ENCODE peak calls at places on chromosomes 12 and 14, in ten cellular contexts. One of them, this sample, is unnamed.

GRCh38 chr12:6962285-6963015 is 8.0 kb downstream of the PHB2 start:
- DNase-seq in choroid plexus epithelial cell: no peak
- DNase-seq in sigmoid colon: peak
- DNase-seq in fibroblast of pulmonary artery: no peak
- DNase-seq in NB4: no peak
- DNase-seq in fibroblast of villous mesenchyme: no peak
- DNase-seq in fibroblast of mammary gland: no peak
- DNase-seq in CD8-positive, alpha-beta T cell: no peak
- DNase-seq in A549: no peak
- DNase-seq in Peyer's patch: peak
- DNase-seq in this sample: no peak

GRCh38 chr14:60630129-60630528 is 19.1 kb downstream of the SIX1 start:
- DNase-seq in Peyer's patch: no peak
- DNase-seq in A549: no peak
- DNase-seq in CD8-positive, alpha-beta T cell: no peak
- DNase-seq in NB4: no peak
- DNase-seq in fibroblast of villous mesenchyme: no peak
- DNase-seq in choroid plexus epithelial cell: no peak
- DNase-seq in sigmoid colon: no peak
- DNase-seq in fibroblast of mammary gland: no peak
- DNase-seq in fibroblast of pulmonary artery: no peak
- DNase-seq in this sample: no peak

GRCh38 chr12:103130564-103130963 is 173.1 kb downstream of the ASCL1 start:
- DNase-seq in NB4: no peak
- DNase-seq in choroid plexus epithelial cell: no peak
- DNase-seq in A549: no peak
- DNase-seq in sigmoid colon: no peak
- DNase-seq in fibroblast of pulmonary artery: no peak
- DNase-seq in Peyer's patch: no peak
- DNase-seq in fibroblast of mammary gland: no peak
- DNase-seq in fibroblast of villous mesenchyme: no peak
- DNase-seq in CD8-positive, alpha-beta T cell: no peak
- DNase-seq in this sample: no peak

GRCh38 chr12:28350502-28350901 is 160.2 kb downstream of the CCDC91 start:
- DNase-seq in sigmoid colon: no peak
- DNase-seq in Peyer's patch: no peak
- DNase-seq in fibroblast of villous mesenchyme: no peak
- DNase-seq in CD8-positive, alpha-beta T cell: no peak
- DNase-seq in fibroblast of pulmonary artery: peak
- DNase-seq in choroid plexus epithelial cell: no peak
- DNase-seq in fibroblast of mammary gland: peak
- DNase-seq in NB4: no peak
- DNase-seq in A549: no peak
- DNase-seq in this sample: no peak

GRCh38 chr12:31853520-31853919 is 105.7 kb upstream of the RESF1 start:
- DNase-seq in sigmoid colon: no peak
- DNase-seq in CD8-positive, alpha-beta T cell: no peak
- DNase-seq in fibroblast of villous mesenchyme: no peak
- DNase-seq in fibroblast of mammary gland: no peak
- DNase-seq in choroid plexus epithelial cell: no peak
- DNase-seq in NB4: peak
- DNase-seq in fibroblast of pulmonary artery: peak
- DNase-seq in Peyer's patch: no peak
- DNase-seq in A549: no peak
- DNase-seq in this sample: no peak

GRCh38 chr12:49364989-49365388 is 2.3 kb upstream of the SPATS2 start:
- DNase-seq in fibroblast of pulmonary artery: peak
- DNase-seq in NB4: peak
- DNase-seq in Peyer's patch: no peak
- DNase-seq in fibroblast of mammary gland: peak
- DNase-seq in sigmoid colon: no peak
- DNase-seq in fibroblast of villous mesenchyme: peak
- DNase-seq in choroid plexus epithelial cell: peak
- DNase-seq in CD8-positive, alpha-beta T cell: no peak
- DNase-seq in A549: no peak
- DNase-seq in this sample: no peak

GRCh38 chr14:68645371-68645770 is 147.5 kb downstream of the ZFP36L1 start:
- DNase-seq in fibroblast of villous mesenchyme: no peak
- DNase-seq in CD8-positive, alpha-beta T cell: no peak
- DNase-seq in choroid plexus epithelial cell: no peak
- DNase-seq in sigmoid colon: no peak
- DNase-seq in fibroblast of mammary gland: no peak
- DNase-seq in Peyer's patch: no peak
- DNase-seq in fibroblast of pulmonary artery: no peak
- DNase-seq in NB4: no peak
- DNase-seq in A549: no peak
- DNase-seq in this sample: no peak

GRCh38 chr12:69648476-69648875 is 37.8 kb upstream of the LRRC10 start:
- DNase-seq in choroid plexus epithelial cell: peak
- DNase-seq in A549: peak
- DNase-seq in sigmoid colon: no peak
- DNase-seq in NB4: no peak
- DNase-seq in fibroblast of villous mesenchyme: peak
- DNase-seq in Peyer's patch: no peak
- DNase-seq in CD8-positive, alpha-beta T cell: no peak
- DNase-seq in fibroblast of pulmonary artery: peak
- DNase-seq in fibroblast of mammary gland: peak
- DNase-seq in this sample: peak

GRCh38 chr12:131833288-131833895 is 5.2 kb downstream of the MMP17 start:
- DNase-seq in fibroblast of pulmonary artery: no peak
- DNase-seq in fibroblast of villous mesenchyme: no peak
- DNase-seq in fibroblast of mammary gland: no peak
- DNase-seq in NB4: no peak
- DNase-seq in CD8-positive, alpha-beta T cell: no peak
- DNase-seq in A549: no peak
- DNase-seq in sigmoid colon: no peak
- DNase-seq in Peyer's patch: no peak
- DNase-seq in choroid plexus epithelial cell: no peak
- DNase-seq in this sample: no peak

GRCh38 chr12:131836193-131836592 is 8.0 kb downstream of the MMP17 start:
- DNase-seq in Peyer's patch: peak
- DNase-seq in A549: no peak
- DNase-seq in CD8-positive, alpha-beta T cell: no peak
- DNase-seq in fibroblast of villous mesenchyme: peak
- DNase-seq in NB4: peak
- DNase-seq in fibroblast of mammary gland: no peak
- DNase-seq in choroid plexus epithelial cell: peak
- DNase-seq in fibroblast of pulmonary artery: no peak
- DNase-seq in sigmoid colon: no peak
- DNase-seq in this sample: no peak

GRCh38 chr12:131835616-131836171 is 7.5 kb downstream of the MMP17 start:
- DNase-seq in fibroblast of villous mesenchyme: no peak
- DNase-seq in Peyer's patch: no peak
- DNase-seq in sigmoid colon: no peak
- DNase-seq in choroid plexus epithelial cell: no peak
- DNase-seq in CD8-positive, alpha-beta T cell: no peak
- DNase-seq in fibroblast of mammary gland: no peak
- DNase-seq in fibroblast of pulmonary artery: no peak
- DNase-seq in A549: no peak
- DNase-seq in NB4: no peak
- DNase-seq in this sample: no peak

GRCh38 chr12:131833896-131834641 is 5.9 kb downstream of the MMP17 start:
- DNase-seq in fibroblast of mammary gland: peak
- DNase-seq in choroid plexus epithelial cell: peak
- DNase-seq in fibroblast of pulmonary artery: peak
- DNase-seq in CD8-positive, alpha-beta T cell: no peak
- DNase-seq in A549: peak
- DNase-seq in fibroblast of villous mesenchyme: peak
- DNase-seq in Peyer's patch: peak
- DNase-seq in NB4: peak
- DNase-seq in sigmoid colon: no peak
- DNase-seq in this sample: no peak

DNA sequence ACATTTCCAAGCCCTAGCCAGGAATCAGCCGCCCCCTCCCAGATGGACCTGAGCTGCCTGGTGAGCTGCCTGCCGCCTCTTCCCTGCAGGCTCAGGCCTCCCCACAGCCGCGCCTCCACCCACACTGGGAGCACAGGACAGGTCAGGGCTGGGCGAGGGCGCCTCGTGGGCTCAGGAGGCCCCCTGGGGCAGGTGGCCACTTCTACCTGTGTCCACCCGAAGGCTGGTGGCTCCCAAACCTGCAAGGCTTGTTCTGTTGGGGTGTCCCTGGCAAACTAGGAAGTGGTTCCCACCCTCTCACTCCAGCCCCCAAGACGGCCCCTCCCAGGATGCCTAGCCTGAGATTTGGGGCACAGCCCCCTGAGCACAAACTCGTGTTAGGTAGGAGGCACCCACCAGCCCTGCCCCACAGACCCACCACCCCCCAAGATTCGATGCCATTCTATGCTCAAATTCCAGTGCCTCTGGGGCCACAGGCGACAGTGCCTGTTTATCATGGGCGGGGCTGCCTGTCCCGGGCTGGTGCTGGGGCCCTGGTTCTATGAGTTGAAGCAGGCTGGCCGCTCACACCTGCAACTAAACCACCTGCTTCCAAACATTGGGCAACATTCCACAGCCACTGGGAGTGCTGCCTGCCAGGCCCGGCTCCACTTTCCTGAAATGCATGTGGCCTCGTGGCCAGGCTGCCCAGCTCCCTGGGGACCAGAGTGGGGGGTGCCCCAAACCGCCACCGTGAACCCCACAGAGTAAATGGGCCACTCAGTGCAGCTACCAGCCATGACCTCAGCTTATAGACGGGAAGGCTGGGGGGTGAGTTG is 6.8 kb downstream of the MMP17 start:
- DNase-seq in CD8-positive, alpha-beta T cell: no peak
- DNase-seq in fibroblast of mammary gland: no peak
- DNase-seq in NB4: no peak
- DNase-seq in Peyer's patch: no peak
- DNase-seq in A549: no peak
- DNase-seq in sigmoid colon: no peak
- DNase-seq in fibroblast of pulmonary artery: no peak
- DNase-seq in fibroblast of villous mesenchyme: no peak
- DNase-seq in choroid plexus epithelial cell: no peak
- DNase-seq in this sample: no peak
- H3K4me3 ChIP-seq in CD8-positive, alpha-beta T cell: no peak
- H3K4me3 ChIP-seq in fibroblast of mammary gland: no peak
- H3K4me3 ChIP-seq in NB4: no peak
- H3K4me3 ChIP-seq in Peyer's patch: no peak
- H3K4me3 ChIP-seq in A549: no peak
- H3K4me3 ChIP-seq in sigmoid colon: no peak
- H3K4me3 ChIP-seq in fibroblast of pulmonary artery: no peak
- H3K4me3 ChIP-seq in fibroblast of villous mesenchyme: no peak
- H3K4me3 ChIP-seq in choroid plexus epithelial cell: no peak
- H3K4me3 ChIP-seq in this sample: no peak

GRCh38 chr12:93128332-93128707 is 199.2 kb upstream of the EEA1 start:
- DNase-seq in NB4: no peak
- DNase-seq in fibroblast of mammary gland: no peak
- DNase-seq in fibroblast of villous mesenchyme: no peak
- DNase-seq in CD8-positive, alpha-beta T cell: no peak
- DNase-seq in Peyer's patch: no peak
- DNase-seq in choroid plexus epithelial cell: no peak
- DNase-seq in A549: no peak
- DNase-seq in fibroblast of pulmonary artery: no peak
- DNase-seq in sigmoid colon: no peak
- DNase-seq in this sample: no peak

GRCh38 chr12:93127107-93127560 is 198.0 kb upstream of the EEA1 start:
- DNase-seq in Peyer's patch: no peak
- DNase-seq in fibroblast of mammary gland: peak
- DNase-seq in fibroblast of pulmonary artery: no peak
- DNase-seq in sigmoid colon: no peak
- DNase-seq in choroid plexus epithelial cell: peak
- DNase-seq in NB4: no peak
- DNase-seq in CD8-positive, alpha-beta T cell: no peak
- DNase-seq in fibroblast of villous mesenchyme: peak
- DNase-seq in A549: no peak
- DNase-seq in this sample: no peak

GRCh38 chr12:93126069-93126474 is 197.0 kb upstream of the EEA1 start:
- DNase-seq in fibroblast of villous mesenchyme: no peak
- DNase-seq in fibroblast of mammary gland: no peak
- DNase-seq in NB4: no peak
- DNase-seq in choroid plexus epithelial cell: no peak
- DNase-seq in A549: no peak
- DNase-seq in sigmoid colon: no peak
- DNase-seq in Peyer's patch: no peak
- DNase-seq in fibroblast of pulmonary artery: no peak
- DNase-seq in CD8-positive, alpha-beta T cell: no peak
- DNase-seq in this sample: no peak

GRCh38 chr12:93125126-93125525 is 196.0 kb upstream of the EEA1 start:
- DNase-seq in Peyer's patch: no peak
- DNase-seq in choroid plexus epithelial cell: no peak
- DNase-seq in CD8-positive, alpha-beta T cell: no peak
- DNase-seq in sigmoid colon: no peak
- DNase-seq in fibroblast of villous mesenchyme: no peak
- DNase-seq in A549: no peak
- DNase-seq in NB4: no peak
- DNase-seq in fibroblast of mammary gland: peak
- DNase-seq in fibroblast of pulmonary artery: no peak
- DNase-seq in this sample: no peak

GRCh38 chr12:93127582-93128331 is 198.7 kb upstream of the EEA1 start:
- DNase-seq in Peyer's patch: peak
- DNase-seq in sigmoid colon: peak
- DNase-seq in choroid plexus epithelial cell: peak
- DNase-seq in NB4: peak
- DNase-seq in CD8-positive, alpha-beta T cell: no peak
- DNase-seq in fibroblast of villous mesenchyme: peak
- DNase-seq in fibroblast of pulmonary artery: peak
- DNase-seq in fibroblast of mammary gland: peak
- DNase-seq in A549: peak
- DNase-seq in this sample: no peak
- TF ChIP-seq CTCF in Peyer's patch: peak
- TF ChIP-seq CTCF in sigmoid colon: peak
- TF ChIP-seq CTCF in choroid plexus epithelial cell: peak
- TF ChIP-seq CTCF in NB4: peak
- TF ChIP-seq CTCF in CD8-positive, alpha-beta T cell: no peak
- TF ChIP-seq CTCF in fibroblast of villous mesenchyme: peak
- TF ChIP-seq CTCF in fibroblast of pulmonary artery: peak
- TF ChIP-seq CTCF in fibroblast of mammary gland: peak
- TF ChIP-seq CTCF in A549: no peak
- TF ChIP-seq CTCF in this sample: peak

DNA sequence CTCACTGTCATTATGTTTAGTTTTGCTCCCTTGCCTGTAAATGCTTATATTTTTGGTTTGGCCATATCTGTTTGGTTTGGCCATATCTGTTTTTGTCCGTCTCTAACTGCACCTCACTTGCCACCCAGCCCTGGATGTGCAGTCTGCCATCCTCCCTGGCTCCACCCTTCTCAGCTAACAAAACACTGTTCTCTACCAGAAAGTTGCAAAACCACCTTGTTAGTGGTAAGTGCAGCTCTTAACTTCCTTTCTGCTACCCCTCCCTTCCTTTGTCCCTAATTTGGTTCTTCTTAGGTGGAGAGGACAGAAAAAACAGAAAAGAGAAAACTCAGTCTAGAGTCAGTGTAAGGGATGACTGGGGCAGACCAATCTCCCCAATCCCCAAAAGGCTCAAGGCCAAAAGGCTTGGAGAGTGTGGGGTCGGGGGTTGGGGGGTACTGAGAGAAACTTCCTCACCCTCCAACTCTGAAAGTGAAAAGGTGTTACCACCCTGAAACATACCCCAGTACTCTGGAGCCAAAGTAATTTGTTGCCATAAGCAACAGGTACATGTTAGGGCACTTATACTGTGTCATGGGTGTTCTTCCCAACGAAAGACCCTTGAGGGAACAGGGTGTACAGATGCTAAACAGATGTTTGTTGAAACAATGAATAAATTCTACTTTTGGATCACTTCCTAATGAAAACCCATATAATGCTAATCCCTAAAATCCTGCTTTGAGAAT is 5.0 kb downstream of the BIN2 start:
- DNase-seq in NB4: peak
- DNase-seq in fibroblast of pulmonary artery: no peak
- DNase-seq in A549: no peak
- DNase-seq in sigmoid colon: no peak
- DNase-seq in choroid plexus epithelial cell: no peak
- DNase-seq in fibroblast of villous mesenchyme: no peak
- DNase-seq in fibroblast of mammary gland: no peak
- DNase-seq in CD8-positive, alpha-beta T cell: peak
- DNase-seq in Peyer's patch: no peak
- DNase-seq in this sample: no peak
- H3K4me3 ChIP-seq in NB4: peak
- H3K4me3 ChIP-seq in fibroblast of pulmonary artery: no peak
- H3K4me3 ChIP-seq in A549: no peak
- H3K4me3 ChIP-seq in sigmoid colon: no peak
- H3K4me3 ChIP-seq in choroid plexus epithelial cell: no peak
- H3K4me3 ChIP-seq in fibroblast of villous mesenchyme: no peak
- H3K4me3 ChIP-seq in fibroblast of mammary gland: no peak
- H3K4me3 ChIP-seq in CD8-positive, alpha-beta T cell: peak
- H3K4me3 ChIP-seq in Peyer's patch: no peak
- H3K4me3 ChIP-seq in this sample: no peak

GRCh38 chr12:43861847-43862150 is 25.9 kb downstream of the TMEM117 start:
- DNase-seq in sigmoid colon: no peak
- DNase-seq in NB4: no peak
- DNase-seq in CD8-positive, alpha-beta T cell: no peak
- DNase-seq in A549: no peak
- DNase-seq in choroid plexus epithelial cell: no peak
- DNase-seq in fibroblast of mammary gland: peak
- DNase-seq in fibroblast of pulmonary artery: no peak
- DNase-seq in Peyer's patch: no peak
- DNase-seq in fibroblast of villous mesenchyme: no peak
- DNase-seq in this sample: no peak

GRCh38 chr12:43856932-43857331 is 21.1 kb downstream of the TMEM117 start:
- DNase-seq in choroid plexus epithelial cell: no peak
- DNase-seq in NB4: no peak
- DNase-seq in fibroblast of mammary gland: no peak
- DNase-seq in fibroblast of pulmonary artery: no peak
- DNase-seq in A549: no peak
- DNase-seq in CD8-positive, alpha-beta T cell: no peak
- DNase-seq in fibroblast of villous mesenchyme: no peak
- DNase-seq in Peyer's patch: no peak
- DNase-seq in sigmoid colon: no peak
- DNase-seq in this sample: no peak

GRCh38 chr12:43858096-43858495 is 22.2 kb downstream of the TMEM117 start:
- DNase-seq in sigmoid colon: no peak
- DNase-seq in CD8-positive, alpha-beta T cell: no peak
- DNase-seq in fibroblast of villous mesenchyme: no peak
- DNase-seq in Peyer's patch: no peak
- DNase-seq in A549: no peak
- DNase-seq in NB4: no peak
- DNase-seq in choroid plexus epithelial cell: no peak
- DNase-seq in fibroblast of pulmonary artery: no peak
- DNase-seq in fibroblast of mammary gland: no peak
- DNase-seq in this sample: no peak

GRCh38 chr12:43861015-43861846 is 25.4 kb downstream of the TMEM117 start:
- DNase-seq in fibroblast of mammary gland: no peak
- DNase-seq in sigmoid colon: no peak
- DNase-seq in A549: no peak
- DNase-seq in NB4: no peak
- DNase-seq in CD8-positive, alpha-beta T cell: no peak
- DNase-seq in choroid plexus epithelial cell: no peak
- DNase-seq in Peyer's patch: no peak
- DNase-seq in fibroblast of pulmonary artery: no peak
- DNase-seq in fibroblast of villous mesenchyme: no peak
- DNase-seq in this sample: no peak

DNA sequence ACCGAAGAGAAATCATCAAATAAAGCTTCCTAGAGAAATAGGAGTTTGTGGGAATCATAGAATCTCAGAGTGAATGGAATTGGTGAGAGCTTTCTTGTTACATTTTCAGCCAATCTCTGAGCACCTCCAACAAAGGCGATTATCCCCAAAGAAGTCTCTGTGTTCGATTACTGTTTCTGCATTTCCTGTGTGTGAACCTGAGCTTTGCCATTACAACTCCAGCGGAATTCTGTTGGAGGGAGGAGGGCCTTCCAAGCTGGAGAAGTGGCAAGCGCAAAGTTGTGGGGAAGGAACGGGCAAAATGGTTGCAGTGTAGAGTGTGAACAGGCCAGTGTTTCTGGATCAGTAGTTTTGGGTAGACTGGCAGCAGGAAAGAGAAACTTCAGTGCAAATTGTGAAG is 23.1 kb downstream of the TMEM117 start:
- DNase-seq in CD8-positive, alpha-beta T cell: no peak
- DNase-seq in fibroblast of pulmonary artery: no peak
- DNase-seq in NB4: no peak
- DNase-seq in fibroblast of mammary gland: no peak
- DNase-seq in sigmoid colon: no peak
- DNase-seq in Peyer's patch: no peak
- DNase-seq in A549: no peak
- DNase-seq in fibroblast of villous mesenchyme: no peak
- DNase-seq in choroid plexus epithelial cell: no peak
- DNase-seq in this sample: no peak
- TF ChIP-seq CTCF in CD8-positive, alpha-beta T cell: no peak
- TF ChIP-seq CTCF in fibroblast of pulmonary artery: no peak
- TF ChIP-seq CTCF in NB4: no peak
- TF ChIP-seq CTCF in fibroblast of mammary gland: no peak
- TF ChIP-seq CTCF in sigmoid colon: no peak
- TF ChIP-seq CTCF in Peyer's patch: no peak
- TF ChIP-seq CTCF in A549: no peak
- TF ChIP-seq CTCF in fibroblast of villous mesenchyme: no peak
- TF ChIP-seq CTCF in choroid plexus epithelial cell: no peak
- TF ChIP-seq CTCF in this sample: no peak

This sample was measured in epithelial cell of proximal tubule.